ENCODE peak calls at places on chromosomes 12 and 14, in four cellular contexts. K is A549, N is HepG2, J is GM12878. Z is an unnamed sample.

GRCh38 chr14:38794674-38795073 is 308.4 kb downstream of the SEC23A start:
- DNase-seq in K (no peak), N (no peak), J (no peak), Z (no peak)

GRCh38 chr12:125214289-125214688 is 149.1 kb downstream of the AACS start:
- DNase-seq in K (no peak), N (no peak), J (no peak), Z (no peak)

GRCh38 chr14:96264850-96265249 is 8.8 kb downstream of the BDKRB1 start:
- DNase-seq in K (no peak), N (no peak), J (no peak), Z (no peak)

GRCh38 chr12:55721601-55722213 is 1.5 kb downstream of the RDH5 start:
- DNase-seq in K (no peak), N (no peak), J (no peak), Z (no peak)

GRCh38 chr12:22410497-22410896 is 76.0 kb upstream of the ST8SIA1 start:
- DNase-seq in K (no peak), N (no peak), J (no peak), Z (no peak)

GRCh38 chr12:65605019-65605418 is 219.3 kb upstream of the HMGA2 start:
- DNase-seq in K (no peak), N (no peak), J (no peak), Z (no peak)

GRCh38 chr12:90978117-90978770 is 23.3 kb upstream of the CCER1 start:
- DNase-seq in K (peak; percentile 28), N (peak; percentile 16), J (peak; percentile 11), Z (peak; percentile 32)

GRCh38 chr12:52041695-52042123 is 9.5 kb upstream of the NR4A1 start:
- DNase-seq in K (no peak), N (no peak), J (no peak), Z (no peak)

GRCh38 chr12:81668475-81668874 is 90.7 kb downstream of the PPFIA2 start:
- DNase-seq in K (no peak), N (no peak), J (no peak), Z (no peak)

GRCh38 chr12:132173135-132174014 is 29.1 kb downstream of the NOC4L start:
- DNase-seq in K (no peak), N (no peak), J (no peak), Z (no peak)

GRCh38 chr14:99232406-99233214 is 39.4 kb downstream of the BCL11B start:
- DNase-seq in K (no peak), N (no peak), J (no peak), Z (no peak)

GRCh38 chr14:103045387-103045869 is 11.9 kb downstream of the CDC42BPB start:
- DNase-seq in K (no peak), N (no peak), J (peak; percentile 25), Z (no peak)

GRCh38 chr12:74725154-74725553 is 187.5 kb downstream of the ATXN7L3B start:
- DNase-seq in K (no peak), N (no peak), J (no peak), Z (no peak)

GRCh38 chr12:10179871-10180270 is 1.0 kb downstream of the TMEM52B start:
- DNase-seq in K (no peak), N (no peak), J (no peak), Z (no peak)

GRCh38 chr12:129379076-129379804 is 524.6 kb downstream of the TMEM132D start:
- DNase-seq in K (no peak), N (no peak), J (no peak), Z (no peak)

GRCh38 chr14:91357731-91358319 is 59.8 kb downstream of the CCDC88C start:
- DNase-seq in K (no peak), N (no peak), J (no peak), Z (no peak)

GRCh38 chr14:90235179-90235976 is 21.0 kb upstream of the PSMC1 start:
- DNase-seq in K (peak; percentile 76), N (peak; percentile 13), J (no peak), Z (peak; percentile 80)

GRCh38 chr14:90599748-90600507 is 203.1 kb downstream of the CALM1 start:
- DNase-seq in K (no peak), N (peak; percentile 3), J (no peak), Z (no peak)

GRCh38 chr14:102213984-102214658 is 74.4 kb downstream of the WDR20 start:
- DNase-seq in K (peak; percentile 31), N (no peak), J (no peak), Z (no peak)

GRCh38 chr12:66002812-66003211 is 127.7 kb downstream of the LLPH start:
- DNase-seq in K (no peak), N (no peak), J (no peak), Z (no peak)

GRCh38 chr14:49464885-49465284 is 121.3 kb downstream of the RPS29 start:
- DNase-seq in K (peak; percentile 15), N (peak; percentile 6), J (no peak), Z (peak; percentile 5)

GRCh38 chr12:58367041-58367440 is 425.7 kb downstream of the ATP23 start:
- DNase-seq in K (no peak), N (no peak), J (no peak), Z (no peak)

GRCh38 chr14:84760506-84760905 is 769.4 kb upstream of the FLRT2 start:
- DNase-seq in K (no peak), N (no peak), J (no peak), Z (no peak)

GRCh38 chr12:6871052-6871957 is 1.8 kb downstream of the SPSB2 start:
- DNase-seq in K (peak; percentile 76), N (no peak), J (no peak), Z (no peak)

GRCh38 chr12:59708059-59708458 is 112.2 kb downstream of the SLC16A7 start:
- DNase-seq in K (no peak), N (no peak), J (no peak), Z (no peak)

GRCh38 chr12:82486524-82487235 is 128.4 kb downstream of the METTL25 start:
- DNase-seq in K (no peak), N (no peak), J (no peak), Z (no peak)

GRCh38 chr12:24948816-24949722 is at the start of gene BCAT1:
- DNase-seq in K (peak; percentile 65), N (peak; percentile 61), J (no peak), Z (peak; percentile 79)

GRCh38 chr12:6773662-6774351 is 1.5 kb downstream of the LAG3 start:
- DNase-seq in K (no peak), N (no peak), J (no peak), Z (no peak)

GRCh38 chr12:120467439-120467838 is 2.1 kb downstream of the SRSF9 start:
- DNase-seq in K (no peak), N (no peak), J (no peak), Z (no peak)

GRCh38 chr14:71855399-71856036 is 76.7 kb upstream of the RGS6 start:
- DNase-seq in K (peak; percentile 46), N (peak; percentile 49), J (peak; percentile 31), Z (peak; percentile 65)

GRCh38 chr14:100333311-100333710 is 10.2 kb downstream of the SLC25A47 start:
- DNase-seq in K (no peak), N (no peak), J (no peak), Z (no peak)

GRCh38 chr12:125029756-125030358 is 35.4 kb upstream of the AACS start:
- DNase-seq in K (no peak), N (no peak), J (no peak), Z (no peak)

GRCh38 chr12:44972746-44973421 is 78.0 kb downstream of the DBX2 start:
- DNase-seq in K (peak; percentile 18), N (peak; percentile 16), J (no peak), Z (peak; percentile 46)

GRCh38 chr12:111298583-111299436 is 70.1 kb downstream of the PHETA1 start:
- DNase-seq in K (peak; percentile 74), N (peak; percentile 41), J (no peak), Z (peak; percentile 90)

GRCh38 chr12:106112094-106112822 is 26.5 kb downstream of the NUAK1 start:
- DNase-seq in K (no peak), N (no peak), J (no peak), Z (peak; percentile 34)

GRCh38 chr12:124140889-124141550 is 153.9 kb upstream of the RFLNA start:
- DNase-seq in K (no peak), N (no peak), J (no peak), Z (no peak)

GRCh38 chr12:89883630-89884364 is 175.2 kb upstream of the ATP2B1 start:
- DNase-seq in K (no peak), N (no peak), J (no peak), Z (no peak)

GRCh38 chr14:104593710-104594121 is 10.9 kb downstream of the TMEM179 start:
- DNase-seq in K (no peak), N (no peak), J (no peak), Z (peak; percentile 45)

GRCh38 chr12:118611295-118611694 is 234.9 kb downstream of the SUDS3 start:
- DNase-seq in K (no peak), N (no peak), J (no peak), Z (peak; percentile 16)

GRCh38 chr12:87136330-87136976 is 880.3 kb upstream of the MGAT4C start:
- DNase-seq in K (no peak), N (no peak), J (no peak), Z (no peak)

GRCh38 chr14:68944162-68944561 is 34.9 kb downstream of the ACTN1 start:
- DNase-seq in K (no peak), N (no peak), J (no peak), Z (no peak)

GRCh38 chr14:68947802-68948201 is 31.3 kb downstream of the ACTN1 start:
- DNase-seq in K (no peak), N (no peak), J (no peak), Z (no peak)

GRCh38 chr14:68946423-68946822 is 32.7 kb downstream of the ACTN1 start:
- DNase-seq in K (no peak), N (no peak), J (no peak), Z (no peak)

GRCh38 chr14:68945190-68945584 is 33.9 kb downstream of the ACTN1 start:
- DNase-seq in K (no peak), N (no peak), J (no peak), Z (no peak)

GRCh38 chr14:68945585-68946289 is 33.4 kb downstream of the ACTN1 start:
- DNase-seq in K (no peak), N (peak; percentile 72), J (no peak), Z (no peak)
- TF ChIP-seq CHD2 in K (no peak), N (no peak), J (no peak), Z (no peak)

GRCh38 chr14:51660720-51661119 is 9.0 kb downstream of the FRMD6 start:
- DNase-seq in K (no peak), N (no peak), J (no peak), Z (no peak)

GRCh38 chr14:51657762-51658161 is 6.1 kb downstream of the FRMD6 start:
- DNase-seq in K (no peak), N (no peak), J (no peak), Z (no peak)

GRCh38 chr14:51654549-51654879 is 2.8 kb downstream of the FRMD6 start:
- DNase-seq in K (no peak), N (no peak), J (no peak), Z (peak; percentile 45)

GRCh38 chr14:51661504-51661903 is 9.8 kb downstream of the FRMD6 start:
- DNase-seq in K (no peak), N (no peak), J (no peak), Z (no peak)

GRCh38 chr14:51658441-51659173 is 6.9 kb downstream of the FRMD6 start:
- DNase-seq in K (no peak), N (no peak), J (no peak), Z (no peak)
- TF ChIP-seq CHD2 in K (no peak), N (no peak), J (no peak), Z (no peak)

GRCh38 chr12:11510671-11511070 is 115.3 kb upstream of the PRB2 start:
- DNase-seq in K (no peak), N (no peak), J (no peak), Z (no peak)
- TF ChIP-seq CHD2 in K (no peak), N (no peak), J (no peak), Z (no peak)

GRCh38 chr12:77204055-77204454 is 138.7 kb upstream of the E2F7 start:
- DNase-seq in K (no peak), N (no peak), J (no peak), Z (no peak)
- TF ChIP-seq CHD2 in K (no peak), N (no peak), J (no peak), Z (no peak)

Z was measured in SK-N-SH.